ENCODE peak calls at places on chromosomes 1 and 21, in five cellular contexts. C, Y, Q, J and Z are unnamed samples.
A peak's percentile ranks its signal among the peaks of the same experiment; 100 is the strongest.

GRCh38 chr1:226663327-226663704 is 75.8 kb downstream of the ITPKB start:
- DNase-seq in C (no peak), Y (no peak), Q (no peak), J (no peak), Z (no peak)

GRCh38 chr1:205597691-205598314 is 34.0 kb downstream of the ELK4 start:
- DNase-seq in C (no peak), Y (peak; percentile 66), Q (no peak), J (no peak), Z (no peak)

GRCh38 chr1:234921266-234922062 is 207.2 kb downstream of the TOMM20 start:
- DNase-seq in C (no peak), Y (peak; percentile 70), Q (peak; percentile 75), J (no peak), Z (no peak)

GRCh38 chr1:212498243-212498642 is 65.5 kb downstream of the NENF start:
- DNase-seq in C (peak; percentile 51), Y (peak; percentile 96), Q (no peak), J (no peak), Z (no peak)

GRCh38 chr1:208010070-208010469 is 99.1 kb upstream of the CD34 start:
- DNase-seq in C (no peak), Y (no peak), Q (no peak), J (no peak), Z (no peak)

GRCh38 chr1:171457412-171457811 is 27.9 kb upstream of the PRRC2C start:
- DNase-seq in C (no peak), Y (peak; percentile 60), Q (no peak), J (no peak), Z (no peak)

GRCh38 chr1:162136760-162137537 is 67.5 kb downstream of the NOS1AP start:
- DNase-seq in C (no peak), Y (peak; percentile 85), Q (no peak), J (no peak), Z (no peak)

GRCh38 chr21:43262427-43262826 is 93.6 kb downstream of the CRYAA start:
- DNase-seq in C (no peak), Y (peak; percentile 19), Q (no peak), J (no peak), Z (no peak)

DNA sequence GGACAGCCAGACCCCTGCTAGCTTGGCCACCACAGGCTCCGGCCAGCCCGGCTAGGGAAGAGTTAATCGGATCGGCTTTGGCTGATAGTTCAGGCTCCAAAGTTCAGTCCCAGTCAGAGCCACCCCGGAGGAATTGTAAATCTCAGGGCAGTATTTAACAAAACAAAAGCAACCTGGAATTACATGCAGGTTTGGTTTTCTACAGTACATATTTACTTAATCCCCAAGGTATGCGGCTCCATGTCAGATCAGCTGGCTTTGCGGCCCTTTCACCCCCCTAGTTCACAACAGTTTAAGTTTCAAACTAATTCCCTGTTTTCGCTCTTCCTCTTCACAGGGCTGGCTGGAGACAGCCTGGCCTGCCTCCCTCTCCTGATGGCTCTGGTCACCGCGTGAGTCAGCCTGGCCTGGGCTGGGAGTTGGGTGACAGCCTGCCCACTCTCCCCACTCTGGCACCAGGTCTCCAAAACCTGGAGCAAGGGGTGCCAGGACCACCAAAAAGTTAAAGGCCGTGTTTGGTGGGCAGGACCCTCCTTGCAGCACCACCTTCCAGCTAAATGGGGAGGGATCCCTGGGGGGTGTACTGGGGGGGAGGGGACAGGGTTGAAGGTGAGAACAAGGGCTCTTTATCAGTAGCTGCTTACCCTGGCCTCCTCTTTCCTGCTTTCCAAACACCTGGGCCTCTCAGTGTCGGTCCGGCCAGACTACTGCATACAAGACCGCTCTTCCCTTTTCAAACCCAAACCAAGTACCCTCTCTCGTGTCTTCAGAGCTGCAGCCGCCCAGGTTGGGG is 1.9 kb downstream of the DHRS3 start:
- DNase-seq in C (peak; percentile 52), Y (peak; percentile 62), Q (peak; percentile 85), J (peak; percentile 47), Z (no peak)
- TF ChIP-seq POLR2A in C (no peak), Y (peak; percentile 51), Q (no peak), J (no peak), Z (no peak)

GRCh38 chr1:204084247-204084772 is 11.4 kb downstream of the SOX13 start:
- DNase-seq in C (no peak), Y (no peak), Q (peak; percentile 92), J (no peak), Z (no peak)

GRCh38 chr1:204087893-204088528 is 15.1 kb downstream of the SOX13 start:
- DNase-seq in C (peak; percentile 84), Y (no peak), Q (no peak), J (peak; percentile 69), Z (no peak)

GRCh38 chr1:204083491-204083890 is 10.6 kb downstream of the SOX13 start:
- DNase-seq in C (no peak), Y (no peak), Q (no peak), J (no peak), Z (no peak)

GRCh38 chr1:204087181-204087892 is 14.4 kb downstream of the SOX13 start:
- DNase-seq in C (no peak), Y (no peak), Q (no peak), J (no peak), Z (no peak)

GRCh38 chr1:204085876-204086275 is 13.0 kb downstream of the SOX13 start:
- DNase-seq in C (no peak), Y (no peak), Q (no peak), J (no peak), Z (no peak)
- H3K4me1 ChIP-seq in C (peaks cover 67% of the 10 kb centered on the region), Y (peaks cover 4% of the 10 kb centered on the region), Q (peaks cover 97% of the 10 kb centered on the region), J (peaks cover 57% of the 10 kb centered on the region), Z (peaks cover 100% of the 10 kb centered on the region)

DNA sequence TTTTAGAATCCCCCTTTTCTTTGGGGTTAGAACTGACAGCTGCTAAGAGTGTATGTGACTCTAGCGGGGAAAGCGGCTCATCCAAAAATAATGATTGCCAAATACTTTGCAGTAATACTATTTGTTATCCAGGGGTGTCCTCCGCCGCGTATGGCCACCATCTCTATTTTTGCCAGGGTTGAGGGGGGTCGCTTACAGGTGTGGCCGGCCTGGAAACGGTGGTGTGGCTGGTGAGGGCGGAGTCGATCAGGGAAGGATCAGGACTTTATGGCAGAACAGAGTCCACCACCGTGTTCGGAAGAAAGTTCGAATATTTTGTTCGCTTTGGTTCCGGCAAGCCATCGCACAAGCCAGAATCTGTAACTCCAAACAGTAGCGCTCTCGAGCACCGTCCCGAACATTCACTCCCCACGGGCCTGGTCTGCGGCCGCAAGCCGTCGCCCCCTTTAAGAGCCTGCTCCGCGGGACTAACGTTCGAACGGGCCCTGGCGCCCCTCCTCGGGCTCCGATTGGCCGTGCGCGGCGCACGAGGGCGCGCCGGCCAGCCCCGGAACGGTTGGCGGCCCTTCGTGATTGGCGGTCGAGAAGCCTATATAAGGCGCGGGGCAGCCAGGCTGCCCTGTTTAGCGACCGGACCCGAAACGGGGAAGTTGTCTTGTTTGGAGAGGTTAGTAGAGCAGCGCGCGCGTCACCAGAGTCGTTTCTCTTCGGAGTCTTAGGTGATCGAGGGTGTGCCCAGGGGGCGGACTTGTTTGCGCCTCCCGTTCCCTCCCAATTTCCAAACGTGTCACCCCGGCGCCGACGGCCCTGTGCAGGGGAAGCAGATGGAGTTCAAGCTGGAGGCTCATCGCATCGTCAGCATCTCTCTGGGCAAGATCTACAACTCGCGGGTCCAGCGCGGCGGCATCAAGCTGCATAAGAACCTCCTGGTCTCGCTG is at the start of gene IER5:
- DNase-seq in C (peak; percentile 98), Y (peak; percentile 95), Q (peak; percentile 97), J (peak; percentile 98), Z (peak; percentile 98)
- TF ChIP-seq POLR2A in C (peak; percentile 100), Y (peak; percentile 100), Q (peak; percentile 98), J (peak; percentile 98), Z (peak; percentile 100)

GRCh38 chr1:89042491-89042890 is 19.8 kb upstream of the GBP3 start:
- DNase-seq in C (no peak), Y (no peak), Q (no peak), J (no peak), Z (no peak)
- H3K4me1 ChIP-seq in C (no peaks in the 10 kb centered on the region), Y (no peaks in the 10 kb centered on the region), Q (no peaks in the 10 kb centered on the region), J (no peaks in the 10 kb centered on the region), Z (no peaks in the 10 kb centered on the region)